ENCODE peak calls at places on chromosomes 1 and 21, in eight cellular contexts. C is GM10248, I is uterus, Y is fibroblast of lung, D is stomach, U is RWPE1, F is AG09309, K is esophagus squamous epithelium. Q is an unnamed sample.

GRCh38 chr1:225817611-225818061 is 7.7 kb downstream of the EPHX1 start:
- DNase-seq in C (no peak), I (peak; percentile 70), Y (peak; percentile 93), D (peak; percentile 93), U (peak; percentile 84), F (peak; percentile 86), K (no peak), Q (peak; percentile 88)

GRCh38 chr1:54849219-54850081 is 37.5 kb downstream of the DHCR24 start:
- DNase-seq in C (no peak), I (no peak), Y (no peak), D (no peak), U (no peak), F (no peak), K (no peak), Q (no peak)

GRCh38 chr1:179177614-179178013 is 51.9 kb downstream of the ABL2 start:
- DNase-seq in C (no peak), I (no peak), Y (no peak), D (no peak), U (no peak), F (no peak), K (no peak), Q (no peak)

GRCh38 chr1:221069178-221069903 is 190.1 kb downstream of the HLX start:
- DNase-seq in C (peak; percentile 57), I (no peak), Y (no peak), D (no peak), U (no peak), F (no peak), K (no peak), Q (no peak)

GRCh38 chr1:1357871-1358432 is 403 bp downstream of the MXRA8 start:
- DNase-seq in C (no peak), I (no peak), Y (no peak), D (no peak), U (no peak), F (no peak), K (no peak), Q (peak; percentile 78)

GRCh38 chr1:192759104-192759503 is 49.7 kb upstream of the RGS2 start:
- DNase-seq in C (no peak), I (no peak), Y (no peak), D (no peak), U (no peak), F (no peak), K (no peak), Q (no peak)

GRCh38 chr1:39892611-39893595 is 8.8 kb downstream of the MYCL start:
- DNase-seq in C (no peak), I (no peak), Y (peak; percentile 90), D (peak; percentile 55), U (peak; percentile 84), F (peak; percentile 46), K (no peak), Q (no peak)

GRCh38 chr21:16420086-16420724 is 690.4 kb downstream of the USP25 start:
- DNase-seq in C (no peak), I (peak; percentile 47), Y (peak; percentile 84), D (peak; percentile 42), U (peak; percentile 2), F (no peak), K (no peak), Q (no peak)

GRCh38 chr1:210416049-210416448 is 87.3 kb downstream of the HHAT start:
- DNase-seq in C (no peak), I (no peak), Y (no peak), D (no peak), U (no peak), F (no peak), K (no peak), Q (no peak)

GRCh38 chr1:15364740-15365139 is 44.9 kb upstream of the EFHD2 start:
- DNase-seq in C (no peak), I (no peak), Y (no peak), D (no peak), U (peak; percentile 36), F (no peak), K (no peak), Q (peak; percentile 45)

GRCh38 chr21:38716942-38717341 is 88.8 kb upstream of the ETS2 start:
- DNase-seq in C (no peak), I (no peak), Y (peak; percentile 48), D (no peak), U (no peak), F (no peak), K (no peak), Q (no peak)

GRCh38 chr21:38714998-38715397 is 90.7 kb upstream of the ETS2 start:
- DNase-seq in C (no peak), I (no peak), Y (peak; percentile 10), D (no peak), U (peak; percentile 16), F (no peak), K (no peak), Q (no peak)

GRCh38 chr21:38716088-38716487 is 89.6 kb upstream of the ETS2 start:
- DNase-seq in C (no peak), I (no peak), Y (no peak), D (no peak), U (no peak), F (no peak), K (no peak), Q (no peak)

GRCh38 chr21:38712076-38712475 is 93.7 kb upstream of the ETS2 start:
- DNase-seq in C (no peak), I (peak; percentile 21), Y (peak; percentile 36), D (no peak), U (peak; percentile 47), F (no peak), K (no peak), Q (no peak)
- TF ChIP-seq CTCF in C (peak; percentile 26), I (peak; percentile 47), Y (peak; percentile 43), D (no peak), U (peak; percentile 62), F (peak; percentile 63), K (peak; percentile 40), Q (no peak)

GRCh38 chr1:43235451-43236121 is 34.2 kb upstream of the TMEM125 start:
- DNase-seq in C (no peak), I (no peak), Y (no peak), D (peak; percentile 44), U (no peak), F (no peak), K (no peak), Q (no peak)

GRCh38 chr1:43237131-43237530 is 32.7 kb upstream of the TMEM125 start:
- DNase-seq in C (no peak), I (no peak), Y (peak; percentile 20), D (no peak), U (no peak), F (no peak), K (no peak), Q (no peak)

GRCh38 chr1:43238991-43239469 is 30.8 kb upstream of the TMEM125 start:
- DNase-seq in C (no peak), I (no peak), Y (no peak), D (no peak), U (no peak), F (no peak), K (no peak), Q (no peak)

GRCh38 chr1:43239484-43239883 is 30.3 kb upstream of the TMEM125 start:
- DNase-seq in C (peak; percentile 86), I (no peak), Y (no peak), D (no peak), U (no peak), F (no peak), K (no peak), Q (no peak)

DNA sequence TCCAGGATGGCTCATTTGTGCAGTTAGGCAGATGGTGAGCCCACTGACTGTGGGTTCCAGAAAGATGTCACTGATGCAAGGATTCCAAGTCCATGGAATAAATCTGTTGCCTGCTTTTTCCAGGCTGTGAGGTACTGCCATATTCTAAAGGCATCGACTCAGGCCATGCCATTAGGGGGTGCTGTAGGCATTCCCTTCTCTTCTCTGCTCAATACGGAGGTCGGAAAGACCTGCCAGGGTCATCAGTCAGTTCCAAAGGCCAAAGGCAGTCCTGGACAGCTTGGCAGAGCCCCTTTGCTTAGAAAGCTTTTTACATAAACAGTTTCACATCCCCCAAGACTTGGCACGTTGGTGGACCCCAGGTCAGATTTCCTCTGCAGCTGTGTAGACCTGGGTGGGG is 31.7 kb upstream of the TMEM125 start:
- DNase-seq in C (peak; percentile 68), I (no peak), Y (peak; percentile 49), D (peak; percentile 82), U (peak; percentile 62), F (no peak), K (no peak), Q (no peak)
- TF ChIP-seq CTCF in C (peak; percentile 79), I (peak; percentile 59), Y (peak; percentile 74), D (peak; percentile 65), U (no peak), F (peak; percentile 90), K (peak; percentile 61), Q (peak; percentile 88)

DNA sequence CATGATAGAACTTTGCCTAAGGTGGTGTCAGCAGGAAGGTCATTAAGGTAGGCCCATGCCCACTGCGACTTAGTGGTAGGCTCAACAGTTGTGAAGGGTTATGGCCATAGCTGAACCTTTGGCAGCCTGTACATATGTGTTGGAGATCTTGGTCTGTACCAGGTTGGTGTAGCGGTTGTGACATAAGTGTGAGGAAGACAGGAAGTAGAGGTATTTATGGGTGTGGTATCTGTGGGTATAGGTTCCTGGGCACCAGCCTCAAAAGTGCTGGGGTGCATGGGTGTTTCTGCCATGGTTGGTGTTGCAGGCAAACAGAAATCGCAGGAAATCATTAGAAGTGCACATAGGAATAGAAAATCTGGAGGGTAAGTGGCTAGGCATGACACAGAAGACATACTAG is 18.6 kb upstream of the LRIF1 start:
- DNase-seq in C (no peak), I (no peak), Y (no peak), D (no peak), U (no peak), F (no peak), K (no peak), Q (no peak)
- TF ChIP-seq CTCF in C (no peak), I (no peak), Y (no peak), D (no peak), U (no peak), F (no peak), K (no peak), Q (no peak)

DNA sequence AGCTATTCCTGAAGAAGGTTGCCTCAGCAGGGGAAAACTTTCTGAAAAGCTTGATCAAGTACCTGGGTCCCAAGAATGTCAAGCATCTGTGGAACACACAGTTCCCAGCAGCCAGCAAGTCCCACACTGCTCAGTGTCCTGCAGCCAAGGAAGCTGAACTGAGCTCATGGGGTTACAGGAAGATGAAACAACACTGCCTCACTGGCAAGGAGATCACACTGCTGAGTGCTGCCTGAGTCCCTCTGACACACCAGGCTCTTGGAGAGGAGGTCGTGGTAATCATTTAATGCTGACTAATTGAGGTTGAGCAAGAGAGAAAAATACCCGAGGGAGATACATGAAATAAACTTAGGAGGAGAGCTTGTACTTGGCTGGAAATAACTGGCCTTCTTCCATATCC is 75.2 kb downstream of the MPZL1 start:
- DNase-seq in C (no peak), I (peak; percentile 82), Y (peak; percentile 94), D (peak; percentile 28), U (peak; percentile 87), F (peak; percentile 97), K (no peak), Q (peak; percentile 89)
- TF ChIP-seq CTCF in C (no peak), I (no peak), Y (no peak), D (no peak), U (no peak), F (no peak), K (no peak), Q (no peak)